ENCODE peak calls at places on chromosomes 2 and 18, in ten cellular contexts. I is stomach, E is heart left ventricle, W is uterus, C is A549, U is prostate gland, O is HCT116, M is Peyer's patch, S is right lobe of liver, Y is esophagus squamous epithelium. P is an unnamed sample. For H3K4me1, the result is how much of the 10 kb centered on the place peaks cover.

GRCh38 chr2:215895330-215895729 is 118.0 kb downstream of the MREG start:
- DNase-seq in I (no peak), E (no peak), W (no peak), C (no peak), U (no peak), O (no peak), M (no peak), S (no peak), Y (no peak), P (no peak)

GRCh38 chr2:55144922-55145820 is 86.9 kb downstream of the CLHC1 start:
- DNase-seq in I (peak), E (no peak), W (no peak), C (no peak), U (no peak), O (no peak), M (no peak), S (no peak), Y (no peak), P (no peak)

GRCh38 chr2:238439093-238439849 is 12.5 kb downstream of the ASB1 start:
- DNase-seq in I (peak), E (no peak), W (peak), C (peak), U (no peak), O (peak), M (no peak), S (peak), Y (no peak), P (peak)

GRCh38 chr2:133591164-133591563 is 22.9 kb upstream of the NCKAP5 start:
- DNase-seq in I (peak), E (peak), W (peak), C (no peak), U (peak), O (no peak), M (peak), S (peak), Y (no peak), P (no peak)

GRCh38 chr2:41884718-41885117 is 163.1 kb upstream of the PKDCC start:
- DNase-seq in I (no peak), E (no peak), W (no peak), C (no peak), U (no peak), O (no peak), M (no peak), S (no peak), Y (no peak), P (no peak)

GRCh38 chr2:159219394-159219998 is 67.0 kb downstream of the WDSUB1 start:
- DNase-seq in I (no peak), E (no peak), W (no peak), C (no peak), U (no peak), O (no peak), M (no peak), S (no peak), Y (no peak), P (no peak)

GRCh38 chr2:67782443-67782842 is 280.4 kb downstream of the C1D start:
- DNase-seq in I (no peak), E (no peak), W (peak), C (no peak), U (no peak), O (no peak), M (no peak), S (no peak), Y (no peak), P (no peak)

GRCh38 chr2:86025976-86026743 is 79.5 kb downstream of the POLR1A start:
- DNase-seq in I (no peak), E (peak), W (peak), C (no peak), U (no peak), O (no peak), M (no peak), S (peak), Y (no peak), P (no peak)

GRCh38 chr2:17470855-17471641 is 47.2 kb downstream of the RAD51AP2 start:
- DNase-seq in I (no peak), E (no peak), W (no peak), C (peak), U (no peak), O (peak), M (no peak), S (no peak), Y (no peak), P (no peak)

GRCh38 chr2:231854616-231855125 is 68.4 kb downstream of the COPS7B start:
- DNase-seq in I (no peak), E (no peak), W (no peak), C (no peak), U (no peak), O (no peak), M (no peak), S (no peak), Y (no peak), P (no peak)

GRCh38 chr18:49023281-49023937 is 72.6 kb upstream of the SMAD7 start:
- DNase-seq in I (peak), E (no peak), W (no peak), C (no peak), U (no peak), O (no peak), M (peak), S (no peak), Y (no peak), P (no peak)

GRCh38 chr2:218219934-218220333 is 2.9 kb downstream of the ARPC2 start:
- DNase-seq in I (no peak), E (no peak), W (no peak), C (no peak), U (no peak), O (no peak), M (no peak), S (no peak), Y (no peak), P (no peak)

GRCh38 chr2:31253344-31254155 is 19.6 kb downstream of the EHD3 start:
- DNase-seq in I (no peak), E (no peak), W (no peak), C (no peak), U (peak), O (no peak), M (no peak), S (no peak), Y (no peak), P (no peak)

DNA sequence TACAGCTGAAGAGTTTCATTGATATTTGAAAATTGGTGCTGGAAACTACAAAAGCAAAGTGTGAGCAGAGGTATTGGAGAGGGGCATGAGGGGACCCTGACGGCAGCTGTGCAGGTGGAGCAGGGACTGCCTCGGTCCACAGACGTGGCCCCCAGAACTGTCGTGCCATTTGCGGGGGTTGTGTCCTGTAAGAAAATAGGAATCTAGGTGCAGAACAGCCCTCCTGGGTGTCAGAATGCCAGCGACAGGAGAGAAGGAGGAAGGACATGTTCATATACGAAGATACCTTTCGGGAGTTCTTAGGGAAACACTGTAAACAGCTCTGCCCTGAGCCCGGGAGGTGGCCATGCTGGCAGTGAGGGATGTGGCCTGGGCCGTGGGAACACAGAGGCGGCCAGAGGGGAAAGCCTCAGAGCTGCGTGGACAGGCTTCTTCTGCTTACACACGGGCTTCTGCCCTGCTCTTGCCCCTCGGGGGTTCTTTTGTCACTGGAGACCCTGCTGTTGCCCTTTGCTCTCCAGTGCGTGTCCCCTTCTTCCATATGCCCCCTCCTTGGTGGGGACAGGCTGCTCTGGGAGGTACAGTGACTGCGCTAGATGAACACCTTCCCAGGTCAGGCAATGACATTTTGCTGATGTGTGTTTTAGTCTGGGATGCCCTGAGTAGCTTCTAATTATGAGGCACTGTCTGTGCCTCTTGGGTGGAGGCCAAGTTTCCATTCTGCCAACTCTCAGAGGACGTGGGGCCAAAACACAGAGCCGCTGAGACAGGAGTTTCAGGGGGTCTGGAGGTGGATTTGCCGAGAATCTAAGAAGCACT is 81.9 kb upstream of the TXNDC2 start:
- DNase-seq in I (no peak), E (peak), W (no peak), C (no peak), U (peak), O (no peak), M (no peak), S (peak), Y (no peak), P (no peak)
- H3K27ac ChIP-seq in I (peak), E (peak), W (no peak), C (peak), U (peak), O (no peak), M (no peak), S (no peak), Y (peak), P (no peak)

DNA sequence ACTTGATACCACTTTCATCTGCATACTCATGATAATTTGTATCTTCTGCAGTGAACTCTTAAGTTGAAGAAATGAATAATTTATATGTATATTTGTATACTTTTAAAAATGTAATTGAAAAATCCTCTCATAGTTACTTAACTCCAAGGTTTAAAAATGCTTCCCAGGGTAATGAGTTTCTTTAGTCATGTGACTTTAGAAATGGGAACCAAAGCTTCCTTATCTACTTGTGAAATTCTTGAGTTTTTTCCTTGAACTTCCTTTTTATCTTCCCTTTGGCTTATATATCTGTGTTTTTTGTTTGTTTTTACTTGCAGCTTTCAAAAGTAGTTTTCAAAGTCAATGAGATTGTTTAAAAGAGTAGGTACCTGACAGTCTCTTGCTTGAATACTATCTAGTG is 4.5 kb downstream of the CFLAR start:
- DNase-seq in I (no peak), E (no peak), W (no peak), C (no peak), U (no peak), O (no peak), M (no peak), S (no peak), Y (no peak), P (no peak)
- H3K4me1 ChIP-seq in I (under half), E (half or more), W (under half), C (half or more), U (under half), O (half or more), M (under half), S (under half), Y (under half), P (half or more)

GRCh38 chr2:225399509-225399908 is at the start of gene NYAP2:
- DNase-seq in I (no peak), E (no peak), W (no peak), C (no peak), U (no peak), O (no peak), M (no peak), S (no peak), Y (no peak), P (no peak)

GRCh38 chr2:225402200-225402776 is 2.8 kb downstream of the NYAP2 start:
- DNase-seq in I (no peak), E (no peak), W (no peak), C (no peak), U (no peak), O (no peak), M (no peak), S (no peak), Y (no peak), P (no peak)

GRCh38 chr2:225401001-225401400 is 1.5 kb downstream of the NYAP2 start:
- DNase-seq in I (no peak), E (no peak), W (no peak), C (no peak), U (no peak), O (no peak), M (no peak), S (no peak), Y (no peak), P (no peak)

GRCh38 chr2:225400060-225400511 is 576 bp downstream of the NYAP2 start:
- DNase-seq in I (no peak), E (no peak), W (no peak), C (peak), U (no peak), O (no peak), M (no peak), S (no peak), Y (no peak), P (no peak)

DNA sequence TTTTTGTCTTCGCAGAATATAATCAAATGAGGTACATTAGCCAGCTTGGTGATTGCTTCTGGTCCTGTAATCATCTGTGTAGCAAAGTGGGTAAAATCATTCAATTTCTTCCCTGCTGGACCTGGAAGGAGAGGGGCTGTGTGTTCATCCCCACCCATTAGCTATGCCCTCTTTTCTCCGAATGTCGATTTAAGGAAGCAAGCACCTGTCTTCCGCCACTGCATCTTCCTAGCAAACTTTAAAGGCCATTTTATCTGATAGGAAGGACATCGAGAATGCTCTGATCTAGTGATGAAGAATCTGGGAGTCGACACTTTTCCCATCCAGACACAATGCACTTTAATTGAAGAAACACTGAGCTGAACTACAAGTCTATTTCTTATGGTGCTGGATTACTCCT is 1.0 kb downstream of the NYAP2 start:
- DNase-seq in I (no peak), E (no peak), W (no peak), C (no peak), U (no peak), O (no peak), M (no peak), S (no peak), Y (no peak), P (no peak)
- TF ChIP-seq POLR2A in I (no peak), E (no peak), W (no peak), C (no peak), U (no peak), O (no peak), M (no peak), S (no peak), Y (no peak), P (no peak)

GRCh38 chr2:200379481-200380120 is 73.1 kb downstream of the SPATS2L start:
- DNase-seq in I (no peak), E (no peak), W (no peak), C (no peak), U (no peak), O (no peak), M (no peak), S (no peak), Y (no peak), P (no peak)
- H3K27ac ChIP-seq in I (peak), E (no peak), W (peak), C (no peak), U (peak), O (no peak), M (peak), S (peak), Y (peak), P (peak)

GRCh38 chr2:144475596-144475995 is 44.3 kb downstream of the ZEB2 start:
- DNase-seq in I (no peak), E (no peak), W (no peak), C (no peak), U (no peak), O (no peak), M (no peak), S (no peak), Y (no peak), P (no peak)
- H3K4me1 ChIP-seq in I (under half), E (half or more), W (under half), C (under half), U (under half), O (under half), M (under half), S (under half), Y (under half), P (under half)

GRCh38 chr2:8583400-8584173 is 98.3 kb upstream of the ID2 start:
- DNase-seq in I (peak), E (peak), W (peak), C (peak), U (peak), O (peak), M (peak), S (peak), Y (peak), P (peak)
- TF ChIP-seq POLR2A in I (no peak), E (no peak), W (peak), C (no peak), U (peak), O (peak), M (peak), S (peak), Y (no peak), P (no peak)

GRCh38 chr2:241701155-241701404 is 759 bp upstream of the ING5 start:
- DNase-seq in I (no peak), E (no peak), W (no peak), C (no peak), U (no peak), O (no peak), M (no peak), S (no peak), Y (peak), P (no peak)

GRCh38 chr2:241702405-241703127 is 727 bp downstream of the ING5 start:
- DNase-seq in I (peak), E (peak), W (no peak), C (peak), U (peak), O (peak), M (peak), S (peak), Y (peak), P (peak)

GRCh38 chr2:241701405-241702154 is at the start of gene ING5:
- DNase-seq in I (peak), E (peak), W (peak), C (peak), U (peak), O (peak), M (peak), S (peak), Y (peak), P (peak)

GRCh38 chr2:241702155-241702404 is 241 bp downstream of the ING5 start:
- DNase-seq in I (no peak), E (no peak), W (peak), C (peak), U (no peak), O (no peak), M (no peak), S (no peak), Y (no peak), P (no peak)

DNA sequence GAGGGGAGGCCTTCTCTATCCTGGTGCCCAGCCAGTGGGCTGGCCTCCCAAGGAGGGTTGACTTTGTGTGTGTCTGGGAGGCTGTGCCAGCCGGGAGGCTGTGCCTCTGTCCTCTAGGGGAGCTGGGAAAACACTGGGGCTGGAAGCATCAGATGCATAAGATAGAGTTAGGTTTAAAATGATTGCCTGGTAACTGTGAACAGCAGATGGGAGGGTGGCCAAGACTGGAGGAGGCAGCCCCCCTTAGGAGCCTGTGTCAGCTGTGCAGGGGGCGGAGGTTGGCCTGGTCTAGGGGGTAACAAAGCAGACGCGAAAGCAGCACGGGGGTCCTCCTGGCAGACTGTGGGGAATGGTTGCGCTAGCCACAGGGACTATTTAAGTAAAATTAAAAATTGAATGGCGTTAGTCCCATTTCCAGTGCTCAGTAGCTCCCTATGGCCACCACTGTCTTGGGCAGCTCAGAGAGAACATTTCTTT is 1.3 kb downstream of the ING5 start:
- DNase-seq in I (peak), E (no peak), W (no peak), C (peak), U (no peak), O (no peak), M (no peak), S (no peak), Y (no peak), P (no peak)
- H3K27ac ChIP-seq in I (peak), E (no peak), W (peak), C (peak), U (no peak), O (peak), M (peak), S (no peak), Y (peak), P (no peak)

DNA sequence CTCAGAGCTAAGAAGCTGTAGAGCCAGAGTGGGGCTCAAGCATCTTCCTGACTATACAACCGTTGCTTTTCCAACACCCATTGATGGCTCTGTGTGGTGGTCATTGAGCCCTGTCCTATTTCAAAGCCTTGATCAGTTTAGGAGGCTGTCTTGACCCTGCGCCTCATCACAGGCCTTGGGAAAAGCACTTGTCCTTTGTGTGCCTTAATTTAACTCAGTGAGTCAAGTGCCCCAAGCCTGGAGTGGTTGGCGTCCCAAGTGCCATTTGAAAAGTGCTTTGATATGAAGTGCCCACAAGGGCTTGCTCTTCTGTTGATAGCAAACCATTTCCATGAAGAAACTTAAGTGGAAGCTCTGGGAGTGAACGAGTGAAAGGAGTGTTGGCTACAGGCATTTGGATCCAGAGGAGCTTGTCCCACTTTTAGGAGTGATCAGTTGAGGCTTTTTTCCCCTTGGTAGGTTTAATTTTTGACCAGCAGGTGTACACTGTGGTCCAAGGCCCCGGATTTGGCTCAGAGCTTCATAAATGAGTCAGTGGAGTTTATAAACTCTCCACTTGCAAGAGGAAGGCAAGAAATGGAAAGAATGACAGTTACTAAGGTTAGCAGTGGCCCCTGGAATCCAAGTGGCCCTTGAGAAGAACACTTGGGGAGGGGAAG is 50.3 kb downstream of the ACTR2 start:
- DNase-seq in I (no peak), E (peak), W (no peak), C (no peak), U (no peak), O (no peak), M (no peak), S (no peak), Y (no peak), P (peak)
- H3K4me1 ChIP-seq in I (under half), E (half or more), W (under half), C (under half), U (under half), O (under half), M (under half), S (under half), Y (under half), P (under half)

GRCh38 chr2:27032495-27033252 is at the start of gene TMEM214:
- DNase-seq in I (peak), E (peak), W (peak), C (peak), U (peak), O (peak), M (peak), S (peak), Y (peak), P (peak)
- TF ChIP-seq POLR2A in I (no peak), E (no peak), W (peak), C (peak), U (peak), O (peak), M (peak), S (peak), Y (peak), P (peak)

GRCh38 chr18:5414546-5414945 is 119.0 kb upstream of the ZBTB14 start:
- DNase-seq in I (no peak), E (no peak), W (no peak), C (no peak), U (no peak), O (no peak), M (no peak), S (no peak), Y (no peak), P (no peak)
- H3K27ac ChIP-seq in I (no peak), E (no peak), W (no peak), C (no peak), U (no peak), O (no peak), M (no peak), S (no peak), Y (no peak), P (no peak)

P was measured in suprapubic skin.